ENCODE peak calls at places on chromosomes 4 and X, in seven cellular contexts. N is fibroblast of lung, V is right lobe of liver, P is GM23248, Q is stomach, Z is left ventricle myocardium inferior, L is left lung. B is an unnamed sample. For H3K36me3, the result is how much of the 10 kb centered on the place peaks cover.

GRCh38 chr4:168337550-168337940 is 19.0 kb upstream of the DDX60 start:
- DNase-seq in N (no peak), V (no peak), P (no peak), Q (no peak), Z (no peak), L (no peak), B (no peak)

GRCh38 chr4:21507439-21507838 is 441.1 kb downstream of the KCNIP4 start:
- DNase-seq in N (peak), V (no peak), P (peak), Q (no peak), Z (no peak), L (no peak), B (no peak)

GRCh38 chrX:147803948-147804347 is 107.8 kb upstream of the FMR1 start:
- DNase-seq in N (no peak), V (no peak), P (peak), Q (no peak), Z (no peak), L (no peak), B (no peak)

GRCh38 chrX:41238543-41238942 is 95.4 kb upstream of the DDX3X start:
- DNase-seq in N (peak), V (no peak), P (peak), Q (no peak), Z (no peak), L (no peak), B (no peak)

GRCh38 chrX:31423575-31424284 is 351.9 kb upstream of the FTHL17 start:
- DNase-seq in N (peak), V (no peak), P (peak), Q (peak), Z (peak), L (no peak), B (no peak)

GRCh38 chr4:57081651-57082349 is 28.4 kb downstream of the IGFBP7 start:
- DNase-seq in N (no peak), V (no peak), P (no peak), Q (no peak), Z (no peak), L (no peak), B (no peak)

GRCh38 chrX:72269671-72270251 is 7.3 kb downstream of the RPS4X start:
- DNase-seq in N (peak), V (no peak), P (peak), Q (no peak), Z (no peak), L (no peak), B (no peak)

GRCh38 chr4:52051615-52052474 is 741 bp downstream of the SPATA18 start:
- DNase-seq in N (peak), V (peak), P (peak), Q (peak), Z (peak), L (peak), B (peak)

GRCh38 chr4:8188743-8189550 is 10.1 kb upstream of the SH3TC1 start:
- DNase-seq in N (peak), V (peak), P (peak), Q (peak), Z (peak), L (peak), B (peak)

GRCh38 chr4:5218376-5219069 is 167.2 kb downstream of the STK32B start:
- DNase-seq in N (no peak), V (no peak), P (no peak), Q (no peak), Z (no peak), L (no peak), B (no peak)

GRCh38 chr4:71231073-71231752 is 107.6 kb upstream of the SLC4A4 start:
- DNase-seq in N (peak), V (peak), P (peak), Q (peak), Z (peak), L (peak), B (peak)

GRCh38 chr4:86421461-86421860 is 61.6 kb upstream of the MAPK10 start:
- DNase-seq in N (no peak), V (no peak), P (no peak), Q (no peak), Z (no peak), L (no peak), B (no peak)

GRCh38 chr4:134018845-134019244 is 182.7 kb downstream of the PABPC4L start:
- DNase-seq in N (no peak), V (no peak), P (peak), Q (no peak), Z (no peak), L (no peak), B (no peak)

GRCh38 chr4:102076622-102077021 is 268.7 kb downstream of the SLC39A8 start:
- DNase-seq in N (no peak), V (no peak), P (peak), Q (no peak), Z (no peak), L (no peak), B (no peak)

GRCh38 chr4:74624351-74625151 is 169.8 kb downstream of the BTC start:
- DNase-seq in N (peak), V (no peak), P (peak), Q (no peak), Z (no peak), L (no peak), B (no peak)

GRCh38 chrX:153347530-153347929 is 13.6 kb downstream of the ZNF275 start:
- DNase-seq in N (no peak), V (no peak), P (no peak), Q (no peak), Z (no peak), L (no peak), B (no peak)

GRCh38 chr4:183349673-183350072 is 27.4 kb upstream of the CLDN24 start:
- DNase-seq in N (peak), V (no peak), P (peak), Q (no peak), Z (no peak), L (no peak), B (no peak)

DNA sequence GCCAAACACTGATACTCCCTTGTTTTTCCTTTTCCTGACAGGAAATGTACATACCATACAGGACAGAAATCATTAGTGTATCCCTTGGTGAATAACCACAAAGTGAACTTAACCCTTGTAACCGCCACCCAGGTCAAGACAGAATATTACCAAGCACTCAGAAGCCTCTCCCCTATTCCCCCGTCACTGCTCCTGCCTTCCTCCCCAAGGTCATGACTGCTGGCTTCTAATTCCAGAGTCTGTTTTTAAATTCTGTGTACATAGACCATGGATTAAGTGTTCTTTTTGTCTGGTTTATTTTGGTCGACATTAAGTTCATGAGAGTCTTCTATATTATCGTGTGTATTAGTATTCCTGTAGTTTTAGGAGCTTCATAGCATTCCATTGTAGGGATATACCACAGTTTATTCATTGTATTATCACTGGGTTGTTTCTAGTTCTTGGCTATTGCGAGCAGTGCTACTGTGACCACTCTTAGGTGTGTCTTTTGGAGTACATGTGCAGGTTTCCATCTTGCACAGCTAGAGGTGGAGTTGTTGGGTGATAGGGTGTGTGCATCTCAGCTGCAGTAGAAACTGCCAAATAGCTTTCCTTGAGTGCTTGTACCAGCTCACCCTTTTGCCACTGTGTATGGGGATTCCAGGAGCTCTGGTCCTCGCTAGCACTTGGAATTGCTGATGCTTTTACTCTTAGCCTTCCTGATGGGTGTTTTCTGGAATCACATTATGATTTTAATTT is 37.9 kb downstream of the HTT start:
- DNase-seq in N (no peak), V (no peak), P (no peak), Q (no peak), Z (no peak), L (no peak), B (no peak)
- H3K36me3 ChIP-seq in N (under half), V (half or more), P (under half), Q (under half), Z (under half), L (under half), B (under half)

GRCh38 chr4:519203-519651 is 20.2 kb downstream of the PIGG start:
- DNase-seq in N (no peak), V (no peak), P (no peak), Q (no peak), Z (no peak), L (no peak), B (no peak)
- H3K36me3 ChIP-seq in N (under half), V (under half), P (under half), Q (half or more), Z (half or more), L (under half), B (under half)

DNA sequence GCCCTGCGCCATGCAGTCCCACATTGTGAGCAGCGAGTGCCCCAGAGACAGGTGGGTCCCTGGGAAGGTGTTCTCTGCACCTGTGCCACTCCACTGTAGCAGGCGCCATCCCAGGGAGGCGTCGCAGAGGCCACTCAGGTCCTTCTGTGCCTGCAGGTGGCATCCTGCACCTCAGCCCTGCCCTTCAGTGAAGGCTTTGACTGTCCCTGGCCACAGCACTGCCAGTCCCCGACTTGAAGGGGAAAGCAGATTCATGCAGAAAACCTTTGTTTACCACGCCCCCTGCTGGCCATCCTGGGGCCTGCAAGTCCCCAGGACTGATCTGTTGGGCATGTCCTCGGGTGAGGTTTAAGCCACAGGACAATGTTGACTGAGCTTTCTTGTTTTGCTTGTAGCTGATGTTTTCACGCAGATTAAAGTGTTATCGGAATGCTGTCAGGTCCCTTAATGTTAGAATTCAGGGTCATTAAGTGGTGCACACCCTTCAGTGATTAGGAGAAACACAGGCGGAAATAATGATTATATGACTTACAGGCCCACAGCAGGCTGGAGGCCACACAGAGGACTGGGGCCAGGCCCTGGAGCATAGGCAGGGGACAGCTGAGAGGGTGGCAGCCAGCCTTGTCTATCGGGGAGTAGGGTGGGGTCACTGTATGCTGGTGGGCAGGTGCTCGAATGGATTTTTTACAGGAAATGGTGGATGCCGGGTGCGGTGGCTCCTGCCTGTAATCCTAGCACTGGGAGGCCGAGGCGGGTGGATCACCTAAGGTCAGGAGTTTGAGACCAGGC is 5.0 kb downstream of the TACC3 start:
- DNase-seq in N (peak), V (peak), P (peak), Q (peak), Z (peak), L (peak), B (peak)
- H3K36me3 ChIP-seq in N (under half), V (under half), P (under half), Q (under half), Z (under half), L (under half), B (under half)

GRCh38 chr4:150354214-150354796 is 227.6 kb upstream of the MAB21L2 start:
- DNase-seq in N (no peak), V (no peak), P (no peak), Q (no peak), Z (no peak), L (no peak), B (no peak)
- H3K36me3 ChIP-seq in N (under half), V (under half), P (under half), Q (under half), Z (under half), L (under half), B (under half)

DNA sequence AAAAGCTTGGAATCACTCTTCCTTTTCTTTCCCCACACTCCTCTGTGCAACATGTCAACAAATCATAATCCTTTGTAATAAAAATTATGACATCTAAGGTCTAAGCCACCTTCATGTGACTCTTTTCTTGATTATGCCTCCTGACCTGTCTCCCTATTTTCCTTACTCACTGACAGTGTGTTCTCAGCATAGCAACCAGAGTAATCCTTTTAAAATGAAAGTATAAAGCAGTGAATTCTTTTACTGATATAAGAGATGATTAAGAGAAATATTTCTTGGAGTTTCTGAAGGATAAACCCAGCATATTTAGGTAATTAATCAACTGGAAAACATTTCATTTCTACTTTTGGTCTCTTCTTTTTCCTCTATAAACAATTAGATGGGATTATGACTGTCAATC is 44.7 kb downstream of the USO1 start:
- DNase-seq in N (no peak), V (no peak), P (peak), Q (no peak), Z (no peak), L (no peak), B (no peak)
- H3K36me3 ChIP-seq in N (under half), V (under half), P (under half), Q (under half), Z (under half), L (under half), B (under half)

DNA sequence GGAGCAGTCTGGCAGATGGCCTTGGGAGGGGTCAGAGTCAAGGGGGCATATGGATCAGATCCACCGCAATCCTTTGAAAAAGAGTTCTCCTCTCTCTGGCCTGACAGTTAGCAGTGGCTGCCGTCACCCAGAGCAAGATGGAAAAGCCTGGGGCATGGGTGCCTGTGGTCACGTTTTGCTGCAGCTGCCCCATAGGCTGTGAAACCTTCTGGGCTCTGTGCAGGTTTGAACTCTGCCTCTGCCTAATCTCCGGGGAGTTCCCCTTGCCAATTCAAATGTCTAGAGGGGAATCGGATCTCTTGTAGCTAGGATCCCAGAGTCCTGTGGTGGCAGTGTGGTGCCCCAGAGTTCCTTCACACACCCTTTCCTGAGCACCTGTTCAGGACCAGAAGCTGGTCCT is 23.4 kb upstream of the ANKRD17 start:
- DNase-seq in N (no peak), V (no peak), P (no peak), Q (no peak), Z (no peak), L (no peak), B (no peak)
- H3K36me3 ChIP-seq in N (under half), V (under half), P (under half), Q (under half), Z (under half), L (under half), B (under half)

DNA sequence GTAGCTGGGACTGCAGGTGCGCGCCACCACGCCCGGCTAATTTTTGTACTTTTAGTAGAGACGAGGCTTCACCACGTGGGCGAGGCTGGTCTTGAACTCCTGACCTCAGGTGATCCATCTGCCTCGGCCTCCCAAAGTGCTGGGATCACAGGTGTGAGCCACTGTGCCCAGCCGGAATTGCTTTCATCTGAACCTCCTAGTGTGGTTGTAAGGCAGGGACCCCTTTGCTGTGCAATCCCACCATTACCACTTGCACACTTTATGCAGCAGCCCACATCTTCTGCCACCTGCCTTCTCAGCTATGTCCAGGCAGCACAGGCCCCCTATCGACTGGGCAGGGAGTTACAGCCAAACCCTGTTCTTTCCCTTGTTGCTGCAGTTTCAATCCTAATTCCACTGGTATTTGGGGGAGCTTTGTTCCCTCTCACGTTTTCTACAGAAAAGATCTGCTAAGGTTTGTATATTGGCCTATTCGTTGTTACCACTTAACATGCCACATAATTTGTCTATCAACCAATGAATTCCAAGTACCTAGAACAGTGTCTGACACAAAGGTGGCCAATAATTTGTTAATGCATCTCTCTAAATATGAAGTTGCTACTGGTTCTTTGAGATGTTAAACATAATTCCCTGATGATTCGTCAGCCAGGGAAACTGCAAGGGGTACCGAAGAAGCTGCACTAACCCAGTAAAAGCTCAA is 6.5 kb downstream of the RPL39 start:
- DNase-seq in N (peak), V (no peak), P (peak), Q (peak), Z (no peak), L (no peak), B (peak)
- H3K36me3 ChIP-seq in N (under half), V (under half), P (under half), Q (under half), Z (under half), L (under half), B (under half)